ENCODE peak calls at places on chromosomes 13 and 19, in five cellular contexts. One of them, this sample, is unnamed.

GRCh38 chr19:45645631-45646344 is 6.6 kb upstream of the EML2 start:
- DNase-seq in cardiac muscle cell: peak; percentile 93
- DNase-seq in IMR-90: peak; percentile 80
- DNase-seq in CD8-positive, alpha-beta memory T cell: peak; percentile 70
- DNase-seq in left lung: peak; percentile 76
- DNase-seq in this sample: peak; percentile 85

GRCh38 chr13:23715762-23716235 is 145.6 kb downstream of the TNFRSF19 start:
- DNase-seq in left lung: no peak
- DNase-seq in IMR-90: no peak
- DNase-seq in cardiac muscle cell: peak; percentile 49
- DNase-seq in CD8-positive, alpha-beta memory T cell: no peak
- DNase-seq in this sample: no peak

GRCh38 chr13:64810701-64811258 is 2419.4 kb downstream of the PCDH9 start:
- DNase-seq in cardiac muscle cell: no peak
- DNase-seq in IMR-90: peak; percentile 29
- DNase-seq in left lung: no peak
- DNase-seq in CD8-positive, alpha-beta memory T cell: no peak
- DNase-seq in this sample: no peak

GRCh38 chr19:22914646-22915045 is 82.6 kb downstream of the ZNF723 start:
- DNase-seq in left lung: no peak
- DNase-seq in IMR-90: no peak
- DNase-seq in cardiac muscle cell: no peak
- DNase-seq in CD8-positive, alpha-beta memory T cell: no peak
- DNase-seq in this sample: no peak

GRCh38 chr19:48565090-48565489 is 13.1 kb downstream of the SULT2B1 start:
- DNase-seq in IMR-90: peak; percentile 83
- DNase-seq in cardiac muscle cell: no peak
- DNase-seq in CD8-positive, alpha-beta memory T cell: no peak
- DNase-seq in left lung: no peak
- DNase-seq in this sample: no peak

GRCh38 chr13:42011601-42012401 is 36.6 kb upstream of the DGKH start:
- DNase-seq in cardiac muscle cell: no peak
- DNase-seq in left lung: no peak
- DNase-seq in IMR-90: no peak
- DNase-seq in CD8-positive, alpha-beta memory T cell: no peak
- DNase-seq in this sample: no peak

GRCh38 chr13:91647361-91647970 is 249.0 kb downstream of the GPC5 start:
- DNase-seq in cardiac muscle cell: no peak
- DNase-seq in CD8-positive, alpha-beta memory T cell: no peak
- DNase-seq in left lung: no peak
- DNase-seq in IMR-90: peak; percentile 12
- DNase-seq in this sample: no peak

GRCh38 chr13:37313383-37313782 is 207.9 kb upstream of the CSNK1A1L start:
- DNase-seq in IMR-90: peak; percentile 92
- DNase-seq in cardiac muscle cell: no peak
- DNase-seq in CD8-positive, alpha-beta memory T cell: no peak
- DNase-seq in left lung: no peak
- DNase-seq in this sample: no peak

GRCh38 chr13:111947876-111948275 is 119.1 kb upstream of the SOX1 start:
- DNase-seq in CD8-positive, alpha-beta memory T cell: no peak
- DNase-seq in cardiac muscle cell: no peak
- DNase-seq in IMR-90: no peak
- DNase-seq in left lung: no peak
- DNase-seq in this sample: no peak

GRCh38 chr19:56097306-56097705 is 23.8 kb downstream of the ZNF787 start:
- DNase-seq in cardiac muscle cell: no peak
- DNase-seq in left lung: no peak
- DNase-seq in IMR-90: no peak
- DNase-seq in CD8-positive, alpha-beta memory T cell: no peak
- DNase-seq in this sample: no peak

GRCh38 chr13:79155883-79156282 is 250.2 kb downstream of the RBM26 start:
- DNase-seq in IMR-90: no peak
- DNase-seq in left lung: no peak
- DNase-seq in CD8-positive, alpha-beta memory T cell: no peak
- DNase-seq in cardiac muscle cell: no peak
- DNase-seq in this sample: no peak

GRCh38 chr13:94620286-94620896 is 18.7 kb downstream of the GPR180 start:
- DNase-seq in cardiac muscle cell: peak; percentile 39
- DNase-seq in CD8-positive, alpha-beta memory T cell: no peak
- DNase-seq in IMR-90: peak; percentile 41
- DNase-seq in left lung: no peak
- DNase-seq in this sample: peak; percentile 61

GRCh38 chr19:15453091-15453498 is 3.3 kb upstream of the WIZ start:
- DNase-seq in CD8-positive, alpha-beta memory T cell: no peak
- DNase-seq in cardiac muscle cell: peak; percentile 14
- DNase-seq in IMR-90: no peak
- DNase-seq in left lung: no peak
- DNase-seq in this sample: no peak
- H3K27ac ChIP-seq in CD8-positive, alpha-beta memory T cell: no peak overlapping the region
- H3K27ac ChIP-seq in cardiac muscle cell: no peak overlapping the region
- H3K27ac ChIP-seq in IMR-90: no peak overlapping the region
- H3K27ac ChIP-seq in left lung: no peak overlapping the region
- H3K27ac ChIP-seq in this sample: no peak overlapping the region

GRCh38 chr19:2012941-2013682 is 2.4 kb downstream of the BTBD2 start:
- DNase-seq in IMR-90: no peak
- DNase-seq in CD8-positive, alpha-beta memory T cell: no peak
- DNase-seq in cardiac muscle cell: no peak
- DNase-seq in left lung: no peak
- DNase-seq in this sample: no peak
- H3K4me3 ChIP-seq in IMR-90: no peak overlapping the region
- H3K4me3 ChIP-seq in CD8-positive, alpha-beta memory T cell: no peak overlapping the region
- H3K4me3 ChIP-seq in cardiac muscle cell: no peak overlapping the region
- H3K4me3 ChIP-seq in left lung: no peak overlapping the region
- H3K4me3 ChIP-seq in this sample: no peak overlapping the region

DNA sequence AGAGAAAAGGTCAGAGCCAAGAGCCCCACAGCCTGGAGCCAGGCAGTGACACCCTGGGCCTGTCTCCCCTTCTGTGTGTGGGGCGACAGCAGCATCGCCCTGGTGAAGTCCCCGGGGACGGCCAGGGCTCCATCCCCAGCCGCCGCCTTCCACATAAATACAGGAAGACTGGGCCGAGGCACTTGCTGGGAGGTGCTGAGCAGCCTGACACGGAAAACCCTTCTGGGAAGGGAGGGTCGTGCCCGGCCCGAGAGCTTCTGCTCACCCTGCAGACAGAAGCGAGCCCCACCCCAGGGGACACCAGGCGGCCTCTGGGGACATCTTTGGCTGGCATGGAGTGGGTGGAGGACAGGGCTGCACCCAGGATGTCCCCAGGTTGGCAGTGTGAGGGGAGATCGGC is 5.1 kb downstream of the FGF22 start:
- DNase-seq in cardiac muscle cell: no peak
- DNase-seq in IMR-90: no peak
- DNase-seq in left lung: no peak
- DNase-seq in CD8-positive, alpha-beta memory T cell: no peak
- DNase-seq in this sample: no peak
- H3K27ac ChIP-seq in cardiac muscle cell: no peak overlapping the region
- H3K27ac ChIP-seq in IMR-90: no peak overlapping the region
- H3K27ac ChIP-seq in left lung: no peak overlapping the region
- H3K27ac ChIP-seq in CD8-positive, alpha-beta memory T cell: no peak overlapping the region
- H3K27ac ChIP-seq in this sample: no peak overlapping the region

GRCh38 chr19:14054721-14055120 is 7.2 kb downstream of the PALM3 start:
- DNase-seq in left lung: no peak
- DNase-seq in cardiac muscle cell: no peak
- DNase-seq in IMR-90: no peak
- DNase-seq in CD8-positive, alpha-beta memory T cell: no peak
- DNase-seq in this sample: no peak

GRCh38 chr19:14058182-14059092 is 3.4 kb downstream of the PALM3 start:
- DNase-seq in cardiac muscle cell: no peak
- DNase-seq in left lung: no peak
- DNase-seq in CD8-positive, alpha-beta memory T cell: no peak
- DNase-seq in IMR-90: no peak
- DNase-seq in this sample: no peak

GRCh38 chr19:14055396-14055795 is 6.5 kb downstream of the PALM3 start:
- DNase-seq in left lung: no peak
- DNase-seq in cardiac muscle cell: no peak
- DNase-seq in IMR-90: no peak
- DNase-seq in CD8-positive, alpha-beta memory T cell: no peak
- DNase-seq in this sample: no peak

GRCh38 chr19:14056069-14056666 is 5.7 kb downstream of the PALM3 start:
- DNase-seq in CD8-positive, alpha-beta memory T cell: no peak
- DNase-seq in cardiac muscle cell: no peak
- DNase-seq in left lung: no peak
- DNase-seq in IMR-90: no peak
- DNase-seq in this sample: no peak

GRCh38 chr19:14056741-14057356 is 5.0 kb downstream of the PALM3 start:
- DNase-seq in cardiac muscle cell: no peak
- DNase-seq in left lung: no peak
- DNase-seq in CD8-positive, alpha-beta memory T cell: no peak
- DNase-seq in IMR-90: no peak
- DNase-seq in this sample: no peak
- H3K4me3 ChIP-seq in cardiac muscle cell: peak overlapping the region; percentile 27
- H3K4me3 ChIP-seq in left lung: no peak overlapping the region
- H3K4me3 ChIP-seq in CD8-positive, alpha-beta memory T cell: no peak overlapping the region
- H3K4me3 ChIP-seq in IMR-90: peak overlapping the region; percentile 41
- H3K4me3 ChIP-seq in this sample: no peak overlapping the region

This sample was measured in CD4-positive, CD25-positive, alpha-beta regulatory T cell.